ENCODE peak calls at places on chromosomes 16 and 17, in nine cellular contexts. W is psoas muscle; H is effector memory CD4-positive, alpha-beta T cell; T is caudate nucleus; D is CD8-positive, alpha-beta T cell; U is GM23338; G is PC-9; C is sigmoid colon; R is left ventricle myocardium inferior. A is an unnamed sample.
A peak's percentile ranks its signal among the peaks of the same experiment; 100 is the strongest.

GRCh38 chr16:35798885-35799426 is 2339.5 kb downstream of the TP53TG3F start:
- DNase-seq in R (peak; percentile 69), D (no peak), U (no peak), C (no peak), H (no peak), W (no peak), T (no peak), G (no peak), A (no peak)

GRCh38 chr17:48624544-48625501 is 1.3 kb downstream of the HOXB9 start:
- DNase-seq in H (no peak), R (no peak), U (peak; percentile 82), D (no peak), C (no peak), T (no peak), G (no peak), W (no peak), A (no peak)

GRCh38 chr17:73030995-73031394 is 61.5 kb downstream of the SLC39A11 start:
- DNase-seq in W (no peak), H (no peak), G (no peak), D (no peak), U (no peak), T (no peak), C (peak; percentile 18), R (no peak), A (no peak)

GRCh38 chr17:38727661-38728220 is 2.4 kb upstream of the CISD3 start:
- DNase-seq in G (no peak), D (no peak), H (peak; percentile 42), T (no peak), W (no peak), U (no peak), C (no peak), R (no peak), A (no peak)

GRCh38 chr16:59971264-59971663 is 1237.1 kb upstream of the GOT2 start:
- DNase-seq in W (no peak), T (no peak), C (no peak), H (no peak), D (no peak), U (no peak), G (no peak), R (no peak), A (no peak)

GRCh38 chr17:45222273-45222993 is 748 bp downstream of the FMNL1 start:
- DNase-seq in U (peak; percentile 73), T (no peak), D (no peak), R (no peak), G (no peak), C (no peak), W (no peak), H (no peak), A (no peak)

GRCh38 chr17:50842506-50843149 is 7.2 kb downstream of the WFIKKN2 start:
- DNase-seq in T (no peak), U (no peak), H (no peak), C (no peak), R (no peak), G (no peak), W (no peak), D (no peak), A (no peak)

GRCh38 chr17:80725532-80725931 is 180.9 kb downstream of the RPTOR start:
- DNase-seq in U (no peak), W (no peak), H (no peak), D (no peak), R (no peak), T (no peak), C (no peak), G (no peak), A (no peak)

GRCh38 chr17:81003711-81004335 is 12.2 kb downstream of the CHMP6 start:
- DNase-seq in G (no peak), R (no peak), T (no peak), W (peak; percentile 20), H (no peak), U (peak; percentile 57), D (no peak), C (no peak), A (no peak)

GRCh38 chr17:66661411-66661843 is 173.5 kb upstream of the CACNG5 start:
- DNase-seq in C (no peak), G (peak; percentile 82), W (no peak), H (no peak), U (no peak), R (no peak), T (no peak), D (no peak), A (no peak)

GRCh38 chr17:79038545-79039135 is 14.7 kb downstream of the C1QTNF1 start:
- DNase-seq in C (peak; percentile 87), G (no peak), D (no peak), H (no peak), T (no peak), U (no peak), W (peak; percentile 75), R (no peak), A (no peak)

GRCh38 chr17:1197781-1198490 is 18.2 kb upstream of the ABR start:
- DNase-seq in D (peak; percentile 55), C (peak; percentile 92), W (peak; percentile 61), T (no peak), U (no peak), H (peak; percentile 46), G (no peak), R (peak; percentile 75), A (no peak)

GRCh38 chr17:69760562-69760961 is 314.5 kb upstream of the KCNJ16 start:
- DNase-seq in R (no peak), U (no peak), T (no peak), W (no peak), G (no peak), C (no peak), D (no peak), H (no peak), A (no peak)

GRCh38 chr17:69762359-69762758 is 312.7 kb upstream of the KCNJ16 start:
- DNase-seq in U (no peak), H (no peak), R (no peak), C (no peak), W (no peak), T (no peak), D (no peak), G (no peak), A (no peak)

GRCh38 chr17:69761011-69761410 is 314.0 kb upstream of the KCNJ16 start:
- DNase-seq in D (no peak), G (no peak), W (no peak), R (no peak), H (no peak), U (no peak), T (no peak), C (no peak), A (no peak)

GRCh38 chr17:69762766-69763165 is 312.3 kb upstream of the KCNJ16 start:
- DNase-seq in C (no peak), W (no peak), R (no peak), T (no peak), H (no peak), G (no peak), U (no peak), D (no peak), A (no peak)

GRCh38 chr17:69761767-69762321 is 313.2 kb upstream of the KCNJ16 start:
- DNase-seq in G (peak; percentile 19), D (no peak), H (no peak), W (no peak), C (no peak), U (peak; percentile 17), R (no peak), T (no peak), A (no peak)
- H3K27ac ChIP-seq in G (peak overlapping the region; percentile 98), D (no peak overlapping the region), H (no peak overlapping the region), W (no peak overlapping the region), C (no peak overlapping the region), U (no peak overlapping the region), R (no peak overlapping the region), T (no peak overlapping the region), A (no peak overlapping the region)

GRCh38 chr17:77492446-77493237 is 351.9 kb downstream of the SEC14L1 start:
- DNase-seq in H (no peak), U (no peak), G (no peak), D (no peak), R (peak; percentile 16), T (no peak), W (no peak), C (peak; percentile 65), A (no peak)

GRCh38 chr17:77491921-77492445 is 351.2 kb downstream of the SEC14L1 start:
- DNase-seq in G (no peak), R (peak; percentile 11), W (no peak), C (peak; percentile 65), H (peak; percentile 23), U (no peak), D (no peak), T (no peak), A (no peak)

GRCh38 chr17:77493901-77494663 is 353.3 kb downstream of the SEC14L1 start:
- DNase-seq in T (no peak), C (peak; percentile 43), W (no peak), H (no peak), U (no peak), G (no peak), R (no peak), D (no peak), A (no peak)

GRCh38 chr17:77494664-77495435 is 354.1 kb downstream of the SEC14L1 start:
- DNase-seq in C (peak; percentile 93), H (peak; percentile 58), T (no peak), D (peak; percentile 52), G (peak; percentile 72), W (peak; percentile 79), R (peak; percentile 77), U (peak; percentile 89), A (peak; percentile 71)

GRCh38 chr17:77493238-77493812 is 352.6 kb downstream of the SEC14L1 start:
- DNase-seq in T (no peak), U (no peak), R (peak; percentile 16), G (no peak), W (no peak), D (no peak), H (no peak), C (peak; percentile 65), A (no peak)
- H3K27ac ChIP-seq in T (no peak overlapping the region), U (no peak overlapping the region), R (no peak overlapping the region), G (no peak overlapping the region), W (no peak overlapping the region), D (no peak overlapping the region), H (no peak overlapping the region), C (peak overlapping the region; percentile 80), A (no peak overlapping the region)

DNA sequence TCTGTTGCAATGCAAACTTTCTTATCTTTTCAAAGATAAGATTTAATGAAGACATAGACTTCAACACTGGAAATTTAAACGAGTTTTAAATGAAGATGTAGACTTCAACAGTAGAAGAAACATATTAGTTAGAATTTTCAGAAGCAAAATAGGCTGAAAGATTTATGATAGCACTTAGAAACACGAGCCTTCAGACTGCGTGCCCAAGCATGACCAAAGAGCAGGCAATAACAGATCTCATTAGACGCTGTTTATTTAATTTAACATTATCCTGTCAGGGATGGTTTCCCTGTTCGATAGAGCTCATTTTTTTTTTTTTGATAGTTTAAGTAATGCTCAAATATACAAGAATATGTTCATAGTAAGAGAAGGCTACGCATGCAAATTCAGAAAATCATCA is 604.7 kb upstream of the SOX9 start:
- DNase-seq in D (no peak), T (no peak), W (no peak), G (no peak), U (no peak), C (no peak), H (no peak), R (no peak), A (no peak)
- H3K27ac ChIP-seq in D (no peak overlapping the region), T (no peak overlapping the region), W (no peak overlapping the region), G (no peak overlapping the region), U (no peak overlapping the region), C (no peak overlapping the region), H (no peak overlapping the region), R (no peak overlapping the region), A (no peak overlapping the region)

DNA sequence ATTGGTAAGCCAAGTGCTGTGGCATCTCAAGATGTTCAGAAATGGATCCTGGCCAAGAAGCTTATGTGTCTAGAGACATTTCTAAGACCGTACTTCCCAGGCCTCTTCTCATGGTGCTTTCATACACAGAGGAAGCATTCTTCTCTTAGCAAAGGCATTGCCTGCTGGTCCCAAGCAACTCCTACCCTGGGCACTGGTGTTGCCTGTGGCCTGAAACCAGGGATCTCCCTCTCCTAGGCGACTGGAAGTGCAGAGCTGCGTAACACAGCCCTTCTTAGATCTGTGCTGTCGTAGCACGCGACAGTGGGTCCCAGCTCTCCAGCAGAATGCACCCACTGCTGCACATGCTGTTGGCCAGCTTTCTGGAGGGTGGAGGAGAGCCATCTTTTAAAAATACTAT is 182.9 kb downstream of the CCDC182 start:
- DNase-seq in H (no peak), C (no peak), D (no peak), T (no peak), G (no peak), U (no peak), R (no peak), W (no peak), A (peak; percentile 42)
- H3K27ac ChIP-seq in H (no peak overlapping the region), C (no peak overlapping the region), D (no peak overlapping the region), T (no peak overlapping the region), G (no peak overlapping the region), U (no peak overlapping the region), R (no peak overlapping the region), W (no peak overlapping the region), A (no peak overlapping the region)